ENCODE peak calls at places on chromosomes 1 and 21, in four cellular contexts. D is right lobe of liver, M is stomach, N is fibroblast of mammary gland. S is an unnamed sample.

GRCh38 chr1:245217853-245218608 is 63.2 kb downstream of the KIF26B start:
- DNase-seq in M (no peak), D (no peak), N (no peak), S (no peak)

GRCh38 chr1:94621392-94621791 is 79.8 kb upstream of the F3 start:
- DNase-seq in M (peak), D (no peak), N (peak), S (no peak)

GRCh38 chr1:54153548-54154439 is 994 bp upstream of the CDCP2 start:
- DNase-seq in D (peak), N (peak), M (peak), S (peak)

GRCh38 chr1:18805925-18806849 is 53.3 kb downstream of the TAS1R2 start:
- DNase-seq in M (no peak), N (no peak), D (no peak), S (no peak)

GRCh38 chr1:17816511-17816910 is 61.4 kb downstream of the ACTL8 start:
- DNase-seq in D (no peak), N (no peak), M (no peak), S (no peak)

GRCh38 chr1:66243548-66244130 is 290.3 kb upstream of the SGIP1 start:
- DNase-seq in M (no peak), D (no peak), N (peak), S (no peak)

GRCh38 chr1:71668059-71668458 is 587.2 kb upstream of the ZRANB2 start:
- DNase-seq in N (no peak), M (no peak), D (no peak), S (no peak)

GRCh38 chr1:76330993-76331603 is 256.6 kb downstream of the ST6GALNAC3 start:
- DNase-seq in M (no peak), D (no peak), N (peak), S (peak)

GRCh38 chr1:12067900-12068821 is 5.1 kb downstream of the TNFRSF8 start:
- DNase-seq in N (peak), D (no peak), M (no peak), S (no peak)

GRCh38 chr1:226987623-226988336 is 47.7 kb downstream of the COQ8A start:
- DNase-seq in M (no peak), D (no peak), N (no peak), S (no peak)

GRCh38 chr1:148372731-148373130 is 110.4 kb downstream of the PPIAL4G start:
- DNase-seq in N (peak), D (no peak), M (no peak), S (peak)

GRCh38 chr21:38766987-38767722 is 38.6 kb upstream of the ETS2 start:
- DNase-seq in M (peak), D (no peak), N (no peak), S (no peak)

GRCh38 chr1:178962853-178963810 is 62.6 kb upstream of the FAM20B start:
- DNase-seq in N (no peak), D (no peak), M (no peak), S (peak)

GRCh38 chr1:11797525-11798216 is 8.1 kb downstream of the MTHFR start:
- DNase-seq in N (peak), D (no peak), M (no peak), S (no peak)

GRCh38 chr21:32099812-32100416 is 178.9 kb downstream of the MIS18A start:
- DNase-seq in M (no peak), N (no peak), D (no peak), S (no peak)

GRCh38 chr1:157963713-157964112 is 29.7 kb upstream of the KIRREL1 start:
- DNase-seq in N (peak), M (peak), D (peak), S (no peak)

DNA sequence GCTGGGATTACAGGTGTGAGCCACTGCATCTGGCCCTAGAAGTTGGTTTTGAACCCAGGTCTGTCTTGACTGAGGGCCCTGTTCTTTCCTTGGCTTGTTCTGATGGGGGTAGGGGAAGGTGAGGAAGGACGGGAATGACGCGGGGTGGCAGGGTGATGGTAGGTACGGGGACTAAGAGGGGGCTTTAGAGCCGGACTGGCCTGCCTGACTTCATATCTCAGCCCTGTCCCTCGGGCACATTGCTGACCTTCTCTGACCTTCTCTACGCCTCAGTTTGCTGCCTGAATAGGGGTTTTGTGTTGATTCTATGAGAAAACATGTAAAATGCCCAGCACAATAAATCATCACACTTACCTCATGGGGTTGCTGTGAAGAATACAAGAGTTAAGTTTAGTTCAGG is 6.7 kb downstream of the RNF186 start:
- DNase-seq in D (no peak), M (no peak), N (no peak), S (no peak)
- H3K4me3 ChIP-seq in D (no peak), M (no peak), N (no peak), S (no peak)

GRCh38 chr1:215406927-215407326 is 160.2 kb upstream of the KCTD3 start:
- DNase-seq in M (no peak), D (no peak), N (no peak), S (no peak)
- TF ChIP-seq CTCF in M (no peak), D (no peak), N (no peak), S (no peak)

GRCh38 chr1:109485001-109485400 is 1.3 kb downstream of the ATXN7L2 start:
- DNase-seq in N (peak), D (no peak), M (no peak), S (no peak)
- H3K4me3 ChIP-seq in N (peak), D (no peak), M (peak), S (peak)

GRCh38 chr1:201284636-201285035 is 1.3 kb downstream of the PKP1 start:
- DNase-seq in D (no peak), N (no peak), M (no peak), S (no peak)

GRCh38 chr1:201281573-201281972 is 1.7 kb upstream of the PKP1 start:
- DNase-seq in D (no peak), N (no peak), M (peak), S (peak)

GRCh38 chr1:201283836-201284553 is 689 bp downstream of the PKP1 start:
- DNase-seq in D (no peak), N (no peak), M (no peak), S (no peak)

GRCh38 chr1:201282216-201282615 is 1.1 kb upstream of the PKP1 start:
- DNase-seq in M (no peak), D (no peak), N (no peak), S (peak)

GRCh38 chr1:201282931-201283829 is at the start of gene PKP1:
- DNase-seq in D (no peak), N (no peak), M (peak), S (no peak)
- TF ChIP-seq CTCF in D (no peak), N (no peak), M (no peak), S (no peak)

GRCh38 chr1:107934573-107934972 is 30.4 kb downstream of the VAV3 start:
- DNase-seq in N (peak), M (no peak), D (no peak), S (no peak)

GRCh38 chr1:107930292-107930691 is 34.7 kb downstream of the VAV3 start:
- DNase-seq in M (no peak), N (no peak), D (no peak), S (no peak)

GRCh38 chr1:107935396-107936064 is 29.4 kb downstream of the VAV3 start:
- DNase-seq in D (no peak), N (peak), M (no peak), S (no peak)

GRCh38 chr1:107936498-107937481 is 28.2 kb downstream of the VAV3 start:
- DNase-seq in M (peak), N (peak), D (no peak), S (peak)

DNA sequence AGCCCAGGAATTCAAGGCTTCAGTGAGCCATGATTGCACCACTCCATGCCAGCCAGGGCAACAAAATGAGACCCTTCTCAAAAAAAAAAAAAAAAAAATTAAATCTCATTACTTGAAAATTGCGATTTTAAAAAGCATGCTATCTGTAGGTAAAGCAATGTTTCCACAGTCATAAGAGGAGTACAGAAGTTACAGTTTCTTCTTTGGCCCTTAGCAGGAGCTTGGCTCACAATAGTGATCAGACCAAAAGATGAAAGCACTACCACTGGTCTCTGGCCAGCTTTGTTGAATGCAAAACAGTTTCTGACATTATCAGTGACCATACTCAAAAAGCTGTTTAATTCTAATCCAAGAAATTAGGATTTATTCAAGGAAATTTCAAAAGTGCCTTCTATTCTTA is 31.2 kb downstream of the VAV3 start:
- DNase-seq in D (no peak), N (no peak), M (no peak), S (no peak)
- H3K4me3 ChIP-seq in D (no peak), N (no peak), M (no peak), S (no peak)

GRCh38 chr1:40648928-40649591 is 16.4 kb downstream of the RIMS3 start:
- DNase-seq in D (no peak), M (no peak), N (no peak), S (no peak)

GRCh38 chr1:40652452-40652851 is 13.0 kb downstream of the RIMS3 start:
- DNase-seq in D (no peak), M (no peak), N (no peak), S (no peak)

GRCh38 chr1:40651138-40651857 is 14.2 kb downstream of the RIMS3 start:
- DNase-seq in M (peak), N (no peak), D (no peak), S (no peak)

GRCh38 chr1:40649592-40649930 is 15.9 kb downstream of the RIMS3 start:
- DNase-seq in M (no peak), D (no peak), N (no peak), S (no peak)

DNA sequence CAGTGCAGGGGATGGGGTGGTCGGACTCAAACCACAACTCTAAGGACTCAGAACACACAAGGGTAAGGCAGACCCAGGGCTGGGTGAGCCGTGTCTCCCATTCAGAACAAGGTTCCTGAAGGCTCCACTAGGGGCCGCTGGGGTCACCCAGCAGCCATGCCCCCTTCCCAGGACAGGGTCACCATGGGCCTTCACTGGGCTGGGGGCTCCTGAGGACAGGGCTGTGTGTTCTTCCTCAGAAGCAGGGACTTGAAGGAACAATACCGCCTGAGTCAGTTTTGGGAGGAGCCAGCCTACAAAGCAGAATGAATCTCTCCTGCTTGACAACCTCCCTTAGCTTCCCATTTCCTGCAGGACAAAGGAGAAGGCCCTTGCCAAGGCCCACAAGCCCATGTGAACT is 15.4 kb downstream of the RIMS3 start:
- DNase-seq in D (no peak), N (no peak), M (no peak), S (no peak)
- TF ChIP-seq CTCF in D (peak), N (peak), M (no peak), S (no peak)